ENCODE peak calls at places on chromosomes 13 and 19, in five cellular contexts. C, Z, R, X and G are unnamed samples.

GRCh38 chr13:21676611-21677021 is 5.7 kb downstream of the FGF9 start:
- DNase-seq in C (peak), Z (no peak), R (peak), X (peak), G (no peak)

GRCh38 chr19:772730-773436 is 22.0 kb downstream of the MISP start:
- DNase-seq in C (peak), Z (no peak), R (no peak), X (no peak), G (no peak)

GRCh38 chr13:85586422-85586831 is 212.8 kb downstream of the SLITRK6 start:
- DNase-seq in C (no peak), Z (peak), R (no peak), X (no peak), G (peak)

GRCh38 chr19:18435848-18436631 is 1.9 kb downstream of the ISYNA1 start:
- DNase-seq in C (no peak), Z (no peak), R (no peak), X (no peak), G (no peak)

GRCh38 chr13:51168623-51169022 is 53.6 kb upstream of the FAM124A start:
- DNase-seq in C (no peak), Z (no peak), R (no peak), X (no peak), G (no peak)

GRCh38 chr13:33367186-33367895 is 81.8 kb upstream of the STARD13 start:
- DNase-seq in C (no peak), Z (no peak), R (no peak), X (no peak), G (no peak)

GRCh38 chr19:40217921-40218890 is at the start of gene TTC9B:
- DNase-seq in C (peak), Z (no peak), R (peak), X (peak), G (peak)

GRCh38 chr13:30880151-30880551 is 25.9 kb upstream of the MEDAG start:
- DNase-seq in C (no peak), Z (no peak), R (no peak), X (no peak), G (peak)

GRCh38 chr19:6393982-6394412 is 1.0 kb upstream of the GTF2F1 start:
- DNase-seq in C (no peak), Z (no peak), R (no peak), X (no peak), G (no peak)

GRCh38 chr13:67740871-67741475 is 510.8 kb upstream of the PCDH9 start:
- DNase-seq in C (no peak), Z (no peak), R (no peak), X (no peak), G (no peak)

GRCh38 chr13:98489446-98490194 is 87.3 kb downstream of the STK24 start:
- DNase-seq in C (no peak), Z (no peak), R (no peak), X (no peak), G (no peak)

GRCh38 chr13:20446405-20446804 is 79.3 kb downstream of the CRYL1 start:
- DNase-seq in C (no peak), Z (no peak), R (no peak), X (no peak), G (no peak)

GRCh38 chr19:29060833-29061364 is 152.1 kb downstream of the UQCRFS1 start:
- DNase-seq in C (no peak), Z (no peak), R (no peak), X (no peak), G (no peak)

GRCh38 chr19:7729831-7730285 is 2.1 kb downstream of the CLEC4G start:
- DNase-seq in C (peak), Z (no peak), R (no peak), X (no peak), G (no peak)

GRCh38 chr19:44719262-44719701 is 20.3 kb downstream of the CEACAM16 start:
- DNase-seq in C (no peak), Z (no peak), R (no peak), X (no peak), G (no peak)

GRCh38 chr19:4328243-4328990 is 10.2 kb downstream of the STAP2 start:
- DNase-seq in C (peak), Z (peak), R (peak), X (peak), G (peak)

GRCh38 chr19:45630463-45630862 is 8.7 kb downstream of the EML2 start:
- DNase-seq in C (no peak), Z (peak), R (no peak), X (peak), G (peak)

GRCh38 chr13:30829788-30830637 is 76.1 kb upstream of the MEDAG start:
- DNase-seq in C (no peak), Z (peak), R (no peak), X (no peak), G (no peak)

GRCh38 chr19:3094638-3095374 is 644 bp downstream of the GNA11 start:
- DNase-seq in C (peak), Z (no peak), R (peak), X (peak), G (peak)

GRCh38 chr19:3986260-3987041 is 1.2 kb upstream of the EEF2 start:
- DNase-seq in C (peak), Z (peak), R (peak), X (peak), G (peak)

GRCh38 chr13:51961493-51962403 is 49.5 kb downstream of the ATP7B start:
- DNase-seq in C (no peak), Z (no peak), R (no peak), X (no peak), G (no peak)

GRCh38 chr19:46015961-46016425 is 6.9 kb downstream of the PGLYRP1 start:
- DNase-seq in C (peak), Z (no peak), R (peak), X (peak), G (no peak)

GRCh38 chr19:35557539-35558399 is 5.7 kb downstream of the ATP4A start:
- DNase-seq in C (peak), Z (peak), R (peak), X (peak), G (peak)

GRCh38 chr13:47025791-47026419 is 129.1 kb upstream of the HTR2A start:
- DNase-seq in C (no peak), Z (no peak), R (no peak), X (no peak), G (no peak)

GRCh38 chr13:101449971-101450748 is 2.3 kb upstream of the ITGBL1 start:
- DNase-seq in C (no peak), Z (peak), R (no peak), X (no peak), G (peak)